ENCODE peak calls at places on chromosomes 6 and 20, in six cellular contexts. W is GM10248, Y is GM23338, J is lung, H is AG09309, L is HTR-8/SVneo. U is an unnamed sample.

GRCh38 chr20:40317156-40317790 is 371.8 kb downstream of the MAFB start:
- DNase-seq in J (no peak), W (no peak), Y (no peak), H (no peak), L (no peak), U (no peak)

GRCh38 chr20:38635721-38636285 is 34.2 kb downstream of the ARHGAP40 start:
- DNase-seq in W (no peak), L (no peak), H (no peak), J (no peak), Y (no peak), U (no peak)

GRCh38 chr6:88548891-88549505 is 382.9 kb upstream of the CNR1 start:
- DNase-seq in L (no peak), H (no peak), Y (no peak), J (no peak), W (no peak), U (no peak)

GRCh38 chr6:82396964-82397761 is 33.5 kb downstream of the TPBG start:
- DNase-seq in Y (no peak), J (no peak), L (peak), H (peak), W (no peak), U (no peak)

GRCh38 chr6:125810435-125810834 is 19.7 kb downstream of the NCOA7 start:
- DNase-seq in H (no peak), J (no peak), W (no peak), L (no peak), Y (no peak), U (no peak)

GRCh38 chr6:115221185-115221584 is 839.5 kb downstream of the FRK start:
- DNase-seq in H (no peak), J (no peak), W (no peak), Y (peak), L (no peak), U (no peak)

GRCh38 chr6:169454872-169455204 is 201.2 kb upstream of the THBS2 start:
- DNase-seq in H (no peak), Y (no peak), W (no peak), L (no peak), J (no peak), U (no peak)

GRCh38 chr20:2778602-2779321 is 21.7 kb downstream of the CPXM1 start:
- DNase-seq in W (no peak), Y (no peak), J (no peak), L (no peak), H (no peak), U (no peak)

GRCh38 chr6:152295346-152295745 is 341.8 kb downstream of the SYNE1 start:
- DNase-seq in W (no peak), H (peak), Y (no peak), L (no peak), J (peak), U (no peak)

GRCh38 chr20:61696181-61696735 is 369.4 kb downstream of the TAF4 start:
- DNase-seq in L (no peak), W (no peak), Y (no peak), H (no peak), J (no peak), U (no peak)

GRCh38 chr20:41984031-41984430 is 365.9 kb upstream of the CHD6 start:
- DNase-seq in H (no peak), W (no peak), J (no peak), L (no peak), Y (no peak), U (no peak)

GRCh38 chr6:32413427-32414047 is 6.6 kb upstream of the BTNL2 start:
- DNase-seq in W (peak), H (peak), J (peak), L (peak), Y (peak), U (peak)

GRCh38 chr20:10179574-10180298 is 38.9 kb upstream of the SNAP25 start:
- DNase-seq in H (no peak), W (no peak), Y (peak), J (no peak), L (no peak), U (no peak)

GRCh38 chr6:142048593-142048980 is 84.1 kb upstream of the GJE1 start:
- DNase-seq in H (no peak), Y (no peak), L (no peak), W (no peak), J (no peak), U (no peak)

GRCh38 chr6:125871365-125871764 is 80.6 kb downstream of the NCOA7 start:
- DNase-seq in J (no peak), H (no peak), Y (no peak), L (no peak), W (no peak), U (no peak)

GRCh38 chr20:24672886-24673677 is 203.7 kb downstream of the SYNDIG1 start:
- DNase-seq in J (no peak), Y (no peak), L (peak), W (no peak), H (peak), U (no peak)

GRCh38 chr6:33568826-33569570 is 11.1 kb downstream of the BAK1 start:
- DNase-seq in Y (no peak), H (no peak), W (no peak), J (no peak), L (no peak), U (no peak)

GRCh38 chr6:56868687-56869086 is 86.2 kb upstream of the BEND6 start:
- DNase-seq in L (peak), Y (no peak), H (no peak), J (no peak), W (no peak), U (no peak)

GRCh38 chr20:44039147-44039546 is 124.5 kb downstream of the TOX2 start:
- DNase-seq in Y (no peak), L (no peak), J (no peak), H (no peak), W (no peak), U (no peak)

GRCh38 chr6:122930252-122931180 is 65.5 kb upstream of the CLVS2 start:
- DNase-seq in H (no peak), W (no peak), L (no peak), Y (no peak), J (no peak), U (no peak)

GRCh38 chr20:44481719-44482416 is 6.2 kb downstream of the TTPAL start:
- DNase-seq in Y (no peak), W (no peak), L (no peak), J (no peak), H (no peak), U (no peak)